ENCODE peak calls at places on chromosomes 5 and 9, in four cellular contexts. D is fibroblast of mammary gland, A is NCI-H1694, S is colonic mucosa. L is an unnamed sample.

GRCh38 chr5:55063220-55063863 is 39.1 kb upstream of the GZMA start:
- DNase-seq in D (peak; percentile 41), S (no peak), A (no peak), L (peak; percentile 10)

GRCh38 chr9:99555792-99556191 is 265.9 kb upstream of the NR4A3 start:
- DNase-seq in D (no peak), S (no peak), A (no peak), L (no peak)

GRCh38 chr5:158079097-158079496 is 220.2 kb upstream of the CLINT1 start:
- DNase-seq in S (no peak), A (no peak), D (no peak), L (no peak)

GRCh38 chr9:129570450-129571297 is 50.2 kb downstream of the C9orf50 start:
- DNase-seq in A (no peak), S (no peak), D (peak; percentile 93), L (peak; percentile 94)

GRCh38 chr5:168434746-168435321 is 51.4 kb upstream of the RARS1 start:
- DNase-seq in D (peak; percentile 75), A (no peak), S (no peak), L (no peak)

GRCh38 chr5:116576043-116576713 is 1.6 kb upstream of the SEMA6A start:
- DNase-seq in D (peak; percentile 50), S (peak; percentile 71), A (no peak), L (peak; percentile 29)

GRCh38 chr5:88251048-88251711 is 17.5 kb downstream of the TMEM161B start:
- DNase-seq in D (peak; percentile 55), S (no peak), A (no peak), L (peak; percentile 44)

GRCh38 chr5:118195215-118195614 is 793.1 kb downstream of the DTWD2 start:
- DNase-seq in D (no peak), A (peak; percentile 25), S (no peak), L (no peak)

GRCh38 chr9:129336601-129337286 is 158.7 kb upstream of the IER5L start:
- DNase-seq in A (no peak), S (peak; percentile 48), D (peak; percentile 44), L (peak; percentile 16)

GRCh38 chr9:38358390-38359296 is 33.9 kb upstream of the ALDH1B1 start:
- DNase-seq in D (no peak), S (no peak), A (no peak), L (peak; percentile 86)

GRCh38 chr5:134463176-134463720 is 51.6 kb upstream of the CDKN2AIPNL start:
- DNase-seq in S (no peak), D (no peak), A (no peak), L (no peak)

GRCh38 chr5:30894811-30895210 is 298.7 kb upstream of the CDH6 start:
- DNase-seq in A (no peak), S (no peak), D (no peak), L (peak; percentile 13)

GRCh38 chr9:2494571-2494970 is 127.0 kb upstream of the VLDLR start:
- DNase-seq in D (peak; percentile 52), A (no peak), S (no peak), L (peak; percentile 48)

GRCh38 chr5:97192580-97193421 is 9.8 kb upstream of the RIOK2 start:
- DNase-seq in A (no peak), D (peak; percentile 20), S (no peak), L (peak; percentile 90)

L was measured in RPMI7951.